ENCODE peak calls at places on chromosomes 12 and 14, in ten cellular contexts. M is aorta; H is CD8-positive, alpha-beta memory T cell; L is bronchial epithelial cell; A is neural progenitor cell; X is GM12878; W is AG04450; Z is CD4-positive, CD25-positive, alpha-beta regulatory T cell; F is lung; N is upper lobe of right lung. S is an unnamed sample. For H3K27me3, the result is how much of the 10 kb centered on the place peaks cover.

GRCh38 chr14:89720076-89720687 is 234.3 kb downstream of the EFCAB11 start:
- DNase-seq in M (no peak), H (peak), L (no peak), A (no peak), X (no peak), W (no peak), Z (peak), F (no peak), N (no peak), S (peak)

GRCh38 chr12:49033611-49034286 is 15.2 kb upstream of the PRKAG1 start:
- DNase-seq in M (peak), H (no peak), L (no peak), A (no peak), X (no peak), W (no peak), Z (no peak), F (no peak), N (no peak), S (no peak)

GRCh38 chr14:99508896-99509629 is 27.9 kb downstream of the CCNK start:
- DNase-seq in M (no peak), H (no peak), L (peak), A (peak), X (no peak), W (no peak), Z (no peak), F (no peak), N (no peak), S (no peak)

GRCh38 chr12:120468846-120469449 is 600 bp downstream of the SRSF9 start:
- DNase-seq in M (peak), H (no peak), L (no peak), A (no peak), X (no peak), W (no peak), Z (no peak), F (peak), N (peak), S (peak)

GRCh38 chr12:3712209-3712992 is 40.5 kb downstream of the CRACR2A start:
- DNase-seq in M (no peak), H (no peak), L (no peak), A (no peak), X (no peak), W (no peak), Z (no peak), F (no peak), N (no peak), S (no peak)

GRCh38 chr14:44720707-44721106 is 213.6 kb upstream of the FSCB start:
- DNase-seq in M (no peak), H (no peak), L (peak), A (no peak), X (no peak), W (no peak), Z (no peak), F (no peak), N (no peak), S (no peak)

GRCh38 chr12:10636611-10637010 is 23.2 kb upstream of the MAGOHB start:
- DNase-seq in M (no peak), H (no peak), L (peak), A (no peak), X (no peak), W (no peak), Z (no peak), F (no peak), N (no peak), S (no peak)

GRCh38 chr12:27382126-27382795 is 49.6 kb downstream of the BMAL2 start:
- DNase-seq in M (no peak), H (no peak), L (no peak), A (no peak), X (no peak), W (no peak), Z (no peak), F (no peak), N (no peak), S (no peak)

DNA sequence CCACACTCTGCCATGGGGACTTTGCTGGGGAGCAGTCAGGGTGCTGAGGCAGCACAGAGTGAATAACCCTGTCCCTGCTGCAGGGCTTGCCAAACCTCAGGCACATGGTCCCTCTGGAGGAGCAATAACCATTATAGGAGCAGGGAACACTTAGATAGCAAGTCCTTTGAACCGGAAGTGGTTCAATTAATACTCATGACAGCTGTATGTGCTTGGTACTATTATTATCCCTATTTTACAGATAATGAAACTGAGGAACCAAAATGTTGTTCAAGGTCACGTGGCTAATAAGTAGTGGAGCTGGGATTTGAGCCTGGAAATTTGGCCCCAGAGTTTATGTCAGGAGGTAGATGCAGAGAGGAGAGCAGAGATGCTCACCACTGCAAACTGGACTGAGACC is 49.0 kb downstream of the RFX4 start:
- DNase-seq in M (no peak), H (no peak), L (no peak), A (no peak), X (no peak), W (no peak), Z (no peak), F (no peak), N (no peak), S (no peak)
- H3K27me3 ChIP-seq in M (under half), H (under half), L (under half), A (under half), X (under half), W (under half), Z (under half), F (under half), N (under half), S (under half)

GRCh38 chr14:60639677-60640076 is 9.6 kb downstream of the SIX1 start:
- DNase-seq in M (no peak), H (no peak), L (no peak), A (no peak), X (no peak), W (no peak), Z (no peak), F (no peak), N (no peak), S (no peak)
- H3K27me3 ChIP-seq in M (under half), H (half or more), L (under half), A (half or more), X (under half), W (under half), Z (half or more), F (under half), N (half or more), S (half or more)

DNA sequence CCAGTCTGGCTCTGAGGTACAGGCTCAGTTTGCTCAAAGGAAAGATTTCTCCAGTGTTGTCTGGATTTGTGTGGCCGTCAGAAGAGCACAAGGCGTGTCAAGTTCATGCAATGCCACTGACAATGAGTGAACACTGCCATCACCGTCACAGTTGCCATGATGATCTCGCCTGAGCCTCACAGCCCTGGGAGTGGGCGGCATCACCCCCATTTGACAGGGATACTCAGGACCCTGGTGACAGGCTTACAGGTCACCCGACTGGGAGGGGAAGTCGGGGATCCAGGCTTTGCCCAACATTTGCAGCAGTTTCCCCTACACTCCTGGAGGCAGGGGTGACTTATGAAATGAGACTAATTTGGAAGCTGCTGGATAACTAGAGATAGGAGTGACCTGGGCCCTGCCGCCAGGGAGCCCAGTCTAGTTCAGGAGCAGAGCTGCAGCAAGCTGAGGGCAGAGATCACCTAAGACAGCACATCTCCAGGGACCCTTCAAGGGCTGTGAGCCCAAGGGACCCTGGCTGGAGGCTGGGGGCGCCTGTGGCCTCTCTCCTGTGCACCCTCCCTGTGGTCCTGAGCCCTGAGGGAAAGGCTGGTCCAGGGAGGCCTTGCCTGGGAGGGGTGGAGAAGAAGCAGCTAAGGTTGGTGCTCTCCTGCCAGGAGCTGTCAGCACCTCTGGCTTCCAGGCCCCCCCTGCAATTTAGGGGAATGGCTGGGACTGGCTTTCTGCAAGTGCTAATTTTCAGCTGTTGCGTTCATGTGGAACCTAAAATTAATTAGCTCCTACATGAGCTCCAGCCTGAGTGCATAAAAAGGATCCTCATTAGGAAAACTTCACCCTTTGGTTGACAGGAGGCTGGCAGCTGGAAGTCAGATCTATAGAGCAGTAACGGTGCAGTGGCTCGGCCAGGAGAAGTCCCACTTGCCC is 32.4 kb upstream of the BEGAIN start:
- DNase-seq in M (no peak), H (no peak), L (no peak), A (no peak), X (no peak), W (no peak), Z (no peak), F (no peak), N (peak), S (no peak)
- H3K27me3 ChIP-seq in M (under half), H (under half), L (under half), A (under half), X (under half), W (half or more), Z (under half), F (under half), N (under half), S (under half)

DNA sequence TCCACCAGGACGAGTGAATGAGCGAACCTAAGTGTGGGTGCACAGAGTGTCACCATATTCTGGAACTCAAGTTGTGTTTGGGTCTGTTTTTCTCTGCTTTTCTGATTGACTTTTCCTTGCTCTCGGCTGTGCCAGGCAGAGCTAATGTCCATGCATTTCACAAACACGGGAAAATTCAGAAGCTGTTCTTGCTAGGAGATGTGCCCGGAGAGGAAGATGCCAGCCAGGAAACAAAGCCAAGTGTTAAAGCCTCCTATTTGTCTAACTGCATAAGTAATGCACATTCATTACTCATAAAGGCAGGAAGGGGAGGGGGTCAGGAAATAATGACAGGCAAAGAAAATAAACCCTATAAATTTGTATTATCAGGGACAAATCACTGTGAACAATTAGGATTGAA is 250.4 kb upstream of the SFSWAP start:
- DNase-seq in M (no peak), H (no peak), L (no peak), A (no peak), X (no peak), W (no peak), Z (no peak), F (no peak), N (no peak), S (no peak)
- H3K27me3 ChIP-seq in M (under half), H (under half), L (under half), A (under half), X (under half), W (under half), Z (under half), F (under half), N (under half), S (under half)

GRCh38 chr12:130644124-130644523 is 72.0 kb downstream of the RIMBP2 start:
- DNase-seq in M (no peak), H (no peak), L (no peak), A (no peak), X (no peak), W (no peak), Z (no peak), F (no peak), N (no peak), S (no peak)

GRCh38 chr12:130644566-130644965 is 71.5 kb downstream of the RIMBP2 start:
- DNase-seq in M (no peak), H (no peak), L (no peak), A (no peak), X (no peak), W (no peak), Z (no peak), F (no peak), N (no peak), S (no peak)

GRCh38 chr12:130639759-130640158 is 76.3 kb downstream of the RIMBP2 start:
- DNase-seq in M (no peak), H (no peak), L (no peak), A (no peak), X (no peak), W (no peak), Z (no peak), F (no peak), N (no peak), S (no peak)

GRCh38 chr12:130640496-130640895 is 75.6 kb downstream of the RIMBP2 start:
- DNase-seq in M (no peak), H (no peak), L (no peak), A (no peak), X (no peak), W (no peak), Z (no peak), F (no peak), N (no peak), S (no peak)

DNA sequence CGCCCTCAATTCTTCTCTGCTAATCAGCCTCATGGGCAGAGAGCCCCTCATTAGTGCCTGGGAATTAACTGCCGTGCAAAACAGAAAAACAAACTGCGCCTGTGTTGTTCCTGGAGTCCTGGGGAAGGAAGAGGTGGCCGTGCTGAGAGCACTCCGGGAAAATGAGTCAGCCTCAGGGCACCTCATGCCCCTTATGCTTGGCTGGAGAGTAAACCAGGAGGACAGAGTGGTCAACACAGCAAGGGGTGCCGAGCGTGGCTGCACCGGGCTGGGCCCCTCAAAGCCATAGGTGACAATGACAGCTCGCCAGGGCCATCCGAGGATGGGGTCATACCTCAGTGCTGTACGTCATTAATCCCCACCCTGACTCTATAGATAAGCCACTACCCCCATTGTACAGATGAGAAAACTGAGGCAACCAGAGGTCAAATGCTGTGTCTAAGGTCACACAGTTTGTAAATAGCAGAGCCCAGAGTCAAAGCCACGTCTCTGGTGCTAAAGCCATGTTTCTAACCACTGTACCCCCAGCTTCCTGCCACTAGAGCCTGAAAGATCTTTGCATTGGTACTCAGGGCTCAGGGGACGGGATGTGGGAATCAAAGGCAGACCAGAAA is 74.4 kb downstream of the RIMBP2 start:
- DNase-seq in M (no peak), H (no peak), L (no peak), A (no peak), X (no peak), W (no peak), Z (no peak), F (no peak), N (no peak), S (no peak)
- H3K27me3 ChIP-seq in M (under half), H (under half), L (under half), A (under half), X (under half), W (under half), Z (under half), F (under half), N (under half), S (under half)

GRCh38 chr12:53944907-53945847 is 6.5 kb downstream of the HOXC13 start:
- DNase-seq in M (no peak), H (no peak), L (no peak), A (no peak), X (no peak), W (no peak), Z (no peak), F (no peak), N (no peak), S (no peak)

GRCh38 chr12:53941187-53941586 is 2.6 kb downstream of the HOXC13 start:
- DNase-seq in M (no peak), H (no peak), L (no peak), A (no peak), X (no peak), W (no peak), Z (no peak), F (no peak), N (no peak), S (no peak)

GRCh38 chr12:53942467-53942997 is 3.9 kb downstream of the HOXC13 start:
- DNase-seq in M (no peak), H (no peak), L (no peak), A (no peak), X (no peak), W (no peak), Z (no peak), F (no peak), N (no peak), S (no peak)

GRCh38 chr12:53941750-53942149 is 3.1 kb downstream of the HOXC13 start:
- DNase-seq in M (no peak), H (no peak), L (no peak), A (no peak), X (no peak), W (no peak), Z (no peak), F (no peak), N (no peak), S (no peak)

GRCh38 chr12:53944209-53944608 is 5.6 kb downstream of the HOXC13 start:
- DNase-seq in M (no peak), H (no peak), L (no peak), A (no peak), X (no peak), W (no peak), Z (no peak), F (no peak), N (no peak), S (no peak)
- H3K27me3 ChIP-seq in M (under half), H (half or more), L (half or more), A (half or more), X (under half), W (half or more), Z (half or more), F (under half), N (half or more), S (half or more)

GRCh38 chr12:113479193-113479577 is 7.5 kb upstream of the LHX5 start:
- DNase-seq in M (no peak), H (no peak), L (no peak), A (peak), X (no peak), W (no peak), Z (no peak), F (no peak), N (no peak), S (no peak)
- H3K27me3 ChIP-seq in M (under half), H (under half), L (under half), A (under half), X (under half), W (half or more), Z (under half), F (under half), N (half or more), S (half or more)

GRCh38 chr14:104348741-104349140 is 210.4 kb downstream of the KIF26A start:
- DNase-seq in M (no peak), H (no peak), L (no peak), A (no peak), X (no peak), W (no peak), Z (no peak), F (no peak), N (no peak), S (no peak)
- H3K27me3 ChIP-seq in M (under half), H (under half), L (under half), A (under half), X (under half), W (under half), Z (under half), F (under half), N (under half), S (under half)

S was measured in HL-60.